ENCODE peak calls at places on chromosomes 3 and 15, in four cellular contexts. P, F, X and E are unnamed samples.

GRCh38 chr3:56373386-56373785 is 94.9 kb downstream of the ERC2 start:
- DNase-seq in P (no peak), F (no peak), X (no peak), E (no peak)

GRCh38 chr3:172315401-172316091 is 132.7 kb downstream of the GHSR start:
- DNase-seq in P (peak; percentile 33), F (no peak), X (no peak), E (no peak)

GRCh38 chr15:73052679-73053397 is 575 bp downstream of the NEO1 start:
- DNase-seq in P (peak; percentile 43), F (peak; percentile 0), X (peak; percentile 3), E (peak; percentile 22)

GRCh38 chr15:99511529-99511864 is 54.3 kb upstream of the MEF2A start:
- DNase-seq in P (no peak), F (no peak), X (no peak), E (no peak)

GRCh38 chr15:45386420-45386819 is 8.1 kb upstream of the GATM start:
- DNase-seq in P (no peak), F (no peak), X (no peak), E (no peak)

GRCh38 chr3:126542340-126543241 is 16.1 kb downstream of the C3orf22 start:
- DNase-seq in P (peak; percentile 6), F (no peak), X (no peak), E (no peak)

GRCh38 chr3:61736506-61736905 is 175.1 kb downstream of the PTPRG start:
- DNase-seq in P (no peak), F (no peak), X (no peak), E (no peak)

GRCh38 chr3:68997887-68998286 is 15.6 kb downstream of the EOGT start:
- DNase-seq in P (peak; percentile 17), F (no peak), X (no peak), E (no peak)

GRCh38 chr3:146953523-146954125 is 348.5 kb upstream of the PLSCR5 start:
- DNase-seq in P (no peak), F (no peak), X (no peak), E (no peak)

GRCh38 chr15:42363942-42364341 is 4.6 kb downstream of the CAPN3 start:
- DNase-seq in P (no peak), F (no peak), X (no peak), E (no peak)

GRCh38 chr3:1616715-1617114 is 482.0 kb upstream of the CNTN4 start:
- DNase-seq in P (no peak), F (no peak), X (no peak), E (no peak)

GRCh38 chr3:2714856-2715255 is 395.3 kb downstream of the IL5RA start:
- DNase-seq in P (no peak), F (no peak), X (no peak), E (no peak)

GRCh38 chr3:120559228-120560061 is 36.7 kb upstream of the NDUFB4 start:
- DNase-seq in P (peak; percentile 13), F (no peak), X (no peak), E (no peak)

GRCh38 chr15:89632563-89633430 is 22.5 kb downstream of the KIF7 start:
- DNase-seq in P (no peak), F (no peak), X (no peak), E (no peak)

GRCh38 chr3:190580443-190580842 is 66.6 kb downstream of the IL1RAP start:
- DNase-seq in P (no peak), F (no peak), X (no peak), E (no peak)

GRCh38 chr3:14358426-14359211 is 43.8 kb upstream of the SLC6A6 start:
- DNase-seq in P (no peak), F (no peak), X (no peak), E (no peak)

GRCh38 chr3:14804835-14805780 is 13.7 kb upstream of the FGD5 start:
- DNase-seq in P (no peak), F (no peak), X (no peak), E (no peak)

GRCh38 chr3:49775538-49775937 is 10.8 kb downstream of the IP6K1 start:
- DNase-seq in P (no peak), F (no peak), X (no peak), E (no peak)

GRCh38 chr3:128786434-128787020 is 60.5 kb downstream of the RAB7A start:
- DNase-seq in P (no peak), F (no peak), X (no peak), E (no peak)

GRCh38 chr3:61645148-61645547 is 83.8 kb downstream of the PTPRG start:
- DNase-seq in P (no peak), F (no peak), X (no peak), E (no peak)

GRCh38 chr15:99631256-99631655 is 65.5 kb downstream of the MEF2A start:
- DNase-seq in P (no peak), F (no peak), X (no peak), E (no peak)

GRCh38 chr3:195768831-195769303 is 42.9 kb downstream of the MUC4 start:
- DNase-seq in P (no peak), F (no peak), X (no peak), E (no peak)

GRCh38 chr15:55661431-55661830 is 73.3 kb upstream of the PYGO1 start:
- DNase-seq in P (peak; percentile 39), F (no peak), X (no peak), E (no peak)

GRCh38 chr15:60809375-60809774 is 330.4 kb upstream of the ICE2 start:
- DNase-seq in P (no peak), F (no peak), X (no peak), E (no peak)

GRCh38 chr3:168648321-168648720 is 552.6 kb upstream of the GOLIM4 start:
- DNase-seq in P (no peak), F (no peak), X (no peak), E (no peak)

GRCh38 chr3:15460891-15461524 is 33.6 kb downstream of the EAF1 start:
- DNase-seq in P (peak; percentile 20), F (no peak), X (no peak), E (no peak)

GRCh38 chr3:154818676-154819255 is 261.4 kb upstream of the MME start:
- DNase-seq in P (no peak), F (no peak), X (no peak), E (no peak)

GRCh38 chr15:90597477-90598052 is 67.8 kb downstream of the CRTC3 start:
- DNase-seq in P (no peak), F (no peak), X (no peak), E (no peak)